ENCODE peak calls at places on chromosome 14, in four cellular contexts. One of them, this sample, is unnamed.

GRCh38 chr14:55103005-55103640 is 25.9 kb upstream of the LGALS3 start:
- DNase-seq in CD4-positive, alpha-beta T cell: peak
- DNase-seq in CD8-positive, alpha-beta memory T cell: peak
- DNase-seq in uterus: peak
- DNase-seq in this sample: no peak

GRCh38 chr14:36132826-36133225 is 43.7 kb downstream of the PTCSC3 start:
- DNase-seq in CD4-positive, alpha-beta T cell: no peak
- DNase-seq in CD8-positive, alpha-beta memory T cell: no peak
- DNase-seq in uterus: no peak
- DNase-seq in this sample: no peak

GRCh38 chr14:99131632-99132271 is 140.2 kb downstream of the BCL11B start:
- DNase-seq in CD4-positive, alpha-beta T cell: no peak
- DNase-seq in CD8-positive, alpha-beta memory T cell: no peak
- DNase-seq in uterus: no peak
- DNase-seq in this sample: peak

GRCh38 chr14:79369359-79370332 is 841.7 kb downstream of the DIO2 start:
- DNase-seq in CD4-positive, alpha-beta T cell: no peak
- DNase-seq in CD8-positive, alpha-beta memory T cell: no peak
- DNase-seq in uterus: peak
- DNase-seq in this sample: no peak

GRCh38 chr14:73759183-73759713 is 45.1 kb upstream of the PNMA1 start:
- DNase-seq in CD4-positive, alpha-beta T cell: peak
- DNase-seq in CD8-positive, alpha-beta memory T cell: peak
- DNase-seq in uterus: peak
- DNase-seq in this sample: no peak

GRCh38 chr14:91387135-91387849 is 30.3 kb downstream of the CCDC88C start:
- DNase-seq in CD4-positive, alpha-beta T cell: no peak
- DNase-seq in CD8-positive, alpha-beta memory T cell: peak
- DNase-seq in uterus: no peak
- DNase-seq in this sample: no peak

GRCh38 chr14:33646692-33647260 is 304.1 kb downstream of the EGLN3 start:
- DNase-seq in CD4-positive, alpha-beta T cell: no peak
- DNase-seq in CD8-positive, alpha-beta memory T cell: no peak
- DNase-seq in uterus: no peak
- DNase-seq in this sample: no peak

GRCh38 chr14:51432302-51432948 is 192.4 kb downstream of the TMX1 start:
- DNase-seq in CD4-positive, alpha-beta T cell: no peak
- DNase-seq in CD8-positive, alpha-beta memory T cell: no peak
- DNase-seq in uterus: no peak
- DNase-seq in this sample: no peak

GRCh38 chr14:38705220-38705619 is 397.8 kb downstream of the SEC23A start:
- DNase-seq in CD4-positive, alpha-beta T cell: no peak
- DNase-seq in CD8-positive, alpha-beta memory T cell: no peak
- DNase-seq in uterus: no peak
- DNase-seq in this sample: no peak

GRCh38 chr14:75044322-75044721 is 6.9 kb downstream of the MLH3 start:
- DNase-seq in CD4-positive, alpha-beta T cell: no peak
- DNase-seq in CD8-positive, alpha-beta memory T cell: no peak
- DNase-seq in uterus: no peak
- DNase-seq in this sample: no peak

GRCh38 chr14:98798099-98798498 is 473.9 kb downstream of the BCL11B start:
- DNase-seq in CD4-positive, alpha-beta T cell: no peak
- DNase-seq in CD8-positive, alpha-beta memory T cell: no peak
- DNase-seq in uterus: no peak
- DNase-seq in this sample: no peak

GRCh38 chr14:75333523-75334190 is 55.0 kb downstream of the FOS start:
- DNase-seq in CD4-positive, alpha-beta T cell: peak
- DNase-seq in CD8-positive, alpha-beta memory T cell: peak
- DNase-seq in uterus: no peak
- DNase-seq in this sample: no peak

GRCh38 chr14:57714487-57714899 is 151.4 kb downstream of the SLC35F4 start:
- DNase-seq in CD4-positive, alpha-beta T cell: no peak
- DNase-seq in CD8-positive, alpha-beta memory T cell: no peak
- DNase-seq in uterus: no peak
- DNase-seq in this sample: no peak

GRCh38 chr14:59013672-59014298 is 174.7 kb upstream of the DAAM1 start:
- DNase-seq in CD4-positive, alpha-beta T cell: no peak
- DNase-seq in CD8-positive, alpha-beta memory T cell: no peak
- DNase-seq in uterus: no peak
- DNase-seq in this sample: no peak

GRCh38 chr14:91019673-91020072 is 40.8 kb downstream of the RPS6KA5 start:
- DNase-seq in CD4-positive, alpha-beta T cell: no peak
- DNase-seq in CD8-positive, alpha-beta memory T cell: no peak
- DNase-seq in uterus: no peak
- DNase-seq in this sample: no peak

GRCh38 chr14:70317969-70318634 is 41.4 kb downstream of the COX16 start:
- DNase-seq in CD4-positive, alpha-beta T cell: no peak
- DNase-seq in CD8-positive, alpha-beta memory T cell: no peak
- DNase-seq in uterus: no peak
- DNase-seq in this sample: peak

GRCh38 chr14:91729756-91730155 is 2.1 kb downstream of the CATSPERB start:
- DNase-seq in CD4-positive, alpha-beta T cell: no peak
- DNase-seq in CD8-positive, alpha-beta memory T cell: no peak
- DNase-seq in uterus: peak
- DNase-seq in this sample: no peak

GRCh38 chr14:55221186-55221585 is 29.8 kb upstream of the DLGAP5 start:
- DNase-seq in CD4-positive, alpha-beta T cell: no peak
- DNase-seq in CD8-positive, alpha-beta memory T cell: no peak
- DNase-seq in uterus: no peak
- DNase-seq in this sample: no peak

GRCh38 chr14:26605602-26606001 is 7.8 kb upstream of the NOVA1 start:
- DNase-seq in CD4-positive, alpha-beta T cell: no peak
- DNase-seq in CD8-positive, alpha-beta memory T cell: no peak
- DNase-seq in uterus: no peak
- DNase-seq in this sample: no peak

GRCh38 chr14:24481622-24482324 is 26.3 kb downstream of the CMA1 start:
- DNase-seq in CD4-positive, alpha-beta T cell: peak
- DNase-seq in CD8-positive, alpha-beta memory T cell: peak
- DNase-seq in uterus: no peak
- DNase-seq in this sample: no peak

GRCh38 chr14:33287204-33287603 is 348.5 kb downstream of the NPAS3 start:
- DNase-seq in CD4-positive, alpha-beta T cell: no peak
- DNase-seq in CD8-positive, alpha-beta memory T cell: no peak
- DNase-seq in uterus: no peak
- DNase-seq in this sample: no peak

GRCh38 chr14:73943083-73943482 is 6.8 kb downstream of the FAM161B start:
- DNase-seq in CD4-positive, alpha-beta T cell: no peak
- DNase-seq in CD8-positive, alpha-beta memory T cell: no peak
- DNase-seq in uterus: peak
- DNase-seq in this sample: no peak

GRCh38 chr14:60085085-60085484 is 6.6 kb upstream of the PCNX4 start:
- DNase-seq in CD4-positive, alpha-beta T cell: no peak
- DNase-seq in CD8-positive, alpha-beta memory T cell: no peak
- DNase-seq in uterus: no peak
- DNase-seq in this sample: no peak

GRCh38 chr14:68082698-68083291 is 263.2 kb downstream of the RAD51B start:
- DNase-seq in CD4-positive, alpha-beta T cell: no peak
- DNase-seq in CD8-positive, alpha-beta memory T cell: no peak
- DNase-seq in uterus: no peak
- DNase-seq in this sample: no peak

GRCh38 chr14:99579077-99579836 is 24.8 kb downstream of the CCDC85C start:
- DNase-seq in CD4-positive, alpha-beta T cell: no peak
- DNase-seq in CD8-positive, alpha-beta memory T cell: no peak
- DNase-seq in uterus: no peak
- DNase-seq in this sample: no peak

GRCh38 chr14:100105357-100106169 is 40.3 kb downstream of the EVL start:
- DNase-seq in CD4-positive, alpha-beta T cell: no peak
- DNase-seq in CD8-positive, alpha-beta memory T cell: peak
- DNase-seq in uterus: no peak
- DNase-seq in this sample: no peak

GRCh38 chr14:80364274-80364673 is 153.0 kb upstream of the DIO2 start:
- DNase-seq in CD4-positive, alpha-beta T cell: no peak
- DNase-seq in CD8-positive, alpha-beta memory T cell: no peak
- DNase-seq in uterus: no peak
- DNase-seq in this sample: no peak

GRCh38 chr14:57634335-57634734 is 140.7 kb upstream of the CCDC198 start:
- DNase-seq in CD4-positive, alpha-beta T cell: no peak
- DNase-seq in CD8-positive, alpha-beta memory T cell: no peak
- DNase-seq in uterus: no peak
- DNase-seq in this sample: no peak

GRCh38 chr14:64979336-64980074 is 7.2 kb upstream of the FNTB start:
- DNase-seq in CD4-positive, alpha-beta T cell: no peak
- DNase-seq in CD8-positive, alpha-beta memory T cell: no peak
- DNase-seq in uterus: no peak
- DNase-seq in this sample: no peak

GRCh38 chr14:67919259-67919658 is 99.7 kb downstream of the RAD51B start:
- DNase-seq in CD4-positive, alpha-beta T cell: no peak
- DNase-seq in CD8-positive, alpha-beta memory T cell: no peak
- DNase-seq in uterus: no peak
- DNase-seq in this sample: no peak

GRCh38 chr14:72515779-72516770 is 377.8 kb downstream of the DPF3 start:
- DNase-seq in CD4-positive, alpha-beta T cell: no peak
- DNase-seq in CD8-positive, alpha-beta memory T cell: no peak
- DNase-seq in uterus: peak
- DNase-seq in this sample: no peak

GRCh38 chr14:88792572-88793258 is at the start of gene EML5:
- DNase-seq in CD4-positive, alpha-beta T cell: peak
- DNase-seq in CD8-positive, alpha-beta memory T cell: peak
- DNase-seq in uterus: peak
- DNase-seq in this sample: peak
- H3K27ac ChIP-seq in CD4-positive, alpha-beta T cell: peak
- H3K27ac ChIP-seq in CD8-positive, alpha-beta memory T cell: no peak
- H3K27ac ChIP-seq in uterus: peak
- H3K27ac ChIP-seq in this sample: peak

GRCh38 chr14:93946104-93946503 is 19.0 kb downstream of the FAM181A start:
- DNase-seq in CD4-positive, alpha-beta T cell: no peak
- DNase-seq in CD8-positive, alpha-beta memory T cell: no peak
- DNase-seq in uterus: no peak
- DNase-seq in this sample: no peak
- H3K27ac ChIP-seq in CD4-positive, alpha-beta T cell: no peak
- H3K27ac ChIP-seq in CD8-positive, alpha-beta memory T cell: no peak
- H3K27ac ChIP-seq in uterus: no peak
- H3K27ac ChIP-seq in this sample: no peak

GRCh38 chr14:101726295-101726953 is 35.1 kb upstream of the PPP2R5C start:
- DNase-seq in CD4-positive, alpha-beta T cell: no peak
- DNase-seq in CD8-positive, alpha-beta memory T cell: no peak
- DNase-seq in uterus: no peak
- DNase-seq in this sample: no peak

GRCh38 chr14:101719708-101720107 is 41.8 kb upstream of the PPP2R5C start:
- DNase-seq in CD4-positive, alpha-beta T cell: no peak
- DNase-seq in CD8-positive, alpha-beta memory T cell: no peak
- DNase-seq in uterus: no peak
- DNase-seq in this sample: no peak

GRCh38 chr14:101721111-101721510 is 40.4 kb upstream of the PPP2R5C start:
- DNase-seq in CD4-positive, alpha-beta T cell: no peak
- DNase-seq in CD8-positive, alpha-beta memory T cell: no peak
- DNase-seq in uterus: no peak
- DNase-seq in this sample: no peak

GRCh38 chr14:101721951-101722661 is 39.4 kb upstream of the PPP2R5C start:
- DNase-seq in CD4-positive, alpha-beta T cell: peak
- DNase-seq in CD8-positive, alpha-beta memory T cell: peak
- DNase-seq in uterus: peak
- DNase-seq in this sample: peak

DNA sequence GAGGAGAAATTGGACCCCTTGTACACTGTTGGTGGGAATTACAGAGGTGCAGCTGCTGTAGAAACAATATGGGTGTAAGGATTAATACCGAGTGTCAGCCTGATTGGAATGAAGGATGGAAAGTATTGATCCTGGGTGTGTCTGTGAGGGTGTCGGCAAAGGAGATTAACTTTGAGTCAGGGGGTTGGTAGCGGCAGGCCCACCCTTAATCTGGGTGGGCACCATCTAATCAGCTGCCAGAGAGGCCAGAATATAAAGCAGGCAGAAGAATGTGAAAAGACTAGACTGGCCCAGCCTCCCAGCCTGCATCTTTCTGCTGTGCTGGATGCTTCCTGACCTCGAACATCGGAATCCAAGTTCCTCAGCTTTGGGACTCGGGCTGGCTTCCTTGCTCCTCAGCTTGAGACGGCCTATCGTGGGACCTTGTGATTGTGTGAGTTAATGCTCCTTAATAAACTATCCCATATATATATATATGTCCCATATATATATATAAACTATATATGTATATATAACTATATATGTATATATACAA is 38.4 kb upstream of the PPP2R5C start:
- DNase-seq in CD4-positive, alpha-beta T cell: no peak
- DNase-seq in CD8-positive, alpha-beta memory T cell: peak
- DNase-seq in uterus: no peak
- DNase-seq in this sample: no peak
- H3K27ac ChIP-seq in CD4-positive, alpha-beta T cell: no peak
- H3K27ac ChIP-seq in CD8-positive, alpha-beta memory T cell: peak
- H3K27ac ChIP-seq in uterus: no peak
- H3K27ac ChIP-seq in this sample: no peak

DNA sequence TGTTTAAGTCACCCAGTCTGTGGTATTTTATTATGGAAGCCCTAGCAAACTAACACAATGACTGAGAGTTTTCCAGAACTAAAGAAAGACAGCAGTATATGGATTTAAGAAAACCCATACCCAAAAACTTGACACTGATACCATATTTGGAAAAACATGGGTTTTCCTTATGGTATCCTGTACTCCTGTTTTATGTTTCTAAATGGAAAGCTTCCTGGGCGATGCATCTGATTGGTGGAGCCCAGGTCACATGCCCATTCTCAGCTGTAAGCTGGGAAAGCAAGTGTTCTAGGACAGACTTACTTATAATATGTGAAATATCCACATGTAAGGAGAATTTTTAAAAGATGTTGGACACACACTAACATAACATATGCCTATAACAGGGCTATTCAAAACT is 4.5 kb upstream of the RNASE4 start:
- DNase-seq in CD4-positive, alpha-beta T cell: no peak
- DNase-seq in CD8-positive, alpha-beta memory T cell: no peak
- DNase-seq in uterus: no peak
- DNase-seq in this sample: peak
- H3K27ac ChIP-seq in CD4-positive, alpha-beta T cell: no peak
- H3K27ac ChIP-seq in CD8-positive, alpha-beta memory T cell: no peak
- H3K27ac ChIP-seq in uterus: no peak
- H3K27ac ChIP-seq in this sample: no peak

DNA sequence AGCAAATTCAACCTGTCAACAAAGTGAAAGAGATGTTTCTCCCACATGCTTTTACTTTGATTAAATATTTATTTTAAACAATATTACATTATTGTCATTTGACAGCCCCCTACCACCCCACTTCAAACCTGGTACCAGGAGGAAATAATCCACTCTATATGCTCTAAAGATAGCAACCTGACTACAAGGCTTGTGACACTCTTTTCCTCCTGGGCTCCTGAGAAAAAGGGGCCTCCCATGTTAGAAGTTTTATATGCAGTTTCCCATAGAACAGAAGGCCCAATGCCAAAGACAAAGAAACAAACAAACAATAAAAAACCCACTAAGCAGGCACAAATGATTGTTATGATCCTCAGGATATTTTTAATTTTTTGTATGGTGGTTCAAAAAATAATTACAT is 73.6 kb downstream of the RPS29 start:
- DNase-seq in CD4-positive, alpha-beta T cell: no peak
- DNase-seq in CD8-positive, alpha-beta memory T cell: no peak
- DNase-seq in uterus: no peak
- DNase-seq in this sample: no peak
- H3K27ac ChIP-seq in CD4-positive, alpha-beta T cell: no peak
- H3K27ac ChIP-seq in CD8-positive, alpha-beta memory T cell: no peak
- H3K27ac ChIP-seq in uterus: no peak
- H3K27ac ChIP-seq in this sample: no peak